ENCODE peak calls at places on chromosomes 2 and 18, in five cellular contexts. W is CD8-positive, alpha-beta memory T cell; G is suprapubic skin; B is endodermal cell; K is upper lobe of right lung. L is an unnamed sample.

GRCh38 chr2:226977775-226978190 is 141.9 kb downstream of the RHBDD1 start:
- DNase-seq in W (no peak), G (no peak), B (no peak), K (no peak), L (no peak)

GRCh38 chr2:15223887-15224286 is 337.2 kb downstream of the NBAS start:
- DNase-seq in W (no peak), G (no peak), B (no peak), K (no peak), L (no peak)

GRCh38 chr18:26655614-26656400 is 107.5 kb upstream of the KCTD1 start:
- DNase-seq in W (no peak), G (no peak), B (peak; percentile 89), K (peak; percentile 82), L (peak; percentile 77)

GRCh38 chr2:121202541-121203310 is 82.3 kb downstream of the TFCP2L1 start:
- DNase-seq in W (no peak), G (no peak), B (no peak), K (peak; percentile 46), L (no peak)

GRCh38 chr2:5695641-5696350 is 3.6 kb downstream of the SOX11 start:
- DNase-seq in W (no peak), G (no peak), B (peak; percentile 89), K (no peak), L (no peak)

GRCh38 chr18:9173770-9174233 is 37.2 kb downstream of the ANKRD12 start:
- DNase-seq in W (no peak), G (no peak), B (no peak), K (no peak), L (no peak)

GRCh38 chr2:242029422-242030225 is 160.1 kb downstream of the RTP5 start:
- DNase-seq in W (no peak), G (peak; percentile 59), B (peak; percentile 27), K (peak; percentile 36), L (peak; percentile 54)

GRCh38 chr2:130261970-130262760 is 63.9 kb upstream of the TUBA3E start:
- DNase-seq in W (no peak), G (no peak), B (peak; percentile 45), K (peak; percentile 57), L (no peak)

GRCh38 chr2:85950743-85951142 is 62.0 kb upstream of the ST3GAL5 start:
- DNase-seq in W (no peak), G (no peak), B (no peak), K (no peak), L (no peak)

GRCh38 chr2:98065804-98066203 is 21.2 kb upstream of the VWA3B start:
- DNase-seq in W (no peak), G (no peak), B (no peak), K (no peak), L (no peak)

GRCh38 chr18:52670903-52671302 is 330.9 kb downstream of the DCC start:
- DNase-seq in W (no peak), G (no peak), B (no peak), K (no peak), L (no peak)

GRCh38 chr2:102657770-102658169 is 38.4 kb downstream of the SLC9A2 start:
- DNase-seq in W (no peak), G (no peak), B (peak; percentile 68), K (no peak), L (no peak)

GRCh38 chr2:138274421-138275291 is 226.9 kb upstream of the SPOPL start:
- DNase-seq in W (no peak), G (no peak), B (no peak), K (no peak), L (no peak)

GRCh38 chr2:41879367-41879871 is 168.4 kb upstream of the PKDCC start:
- DNase-seq in W (no peak), G (no peak), B (no peak), K (no peak), L (no peak)

GRCh38 chr2:45763797-45764196 is 112.3 kb downstream of the PRKCE start:
- DNase-seq in W (no peak), G (no peak), B (no peak), K (no peak), L (no peak)

GRCh38 chr18:46768166-46768921 is 11.5 kb upstream of the ST8SIA5 start:
- DNase-seq in W (no peak), G (no peak), B (no peak), K (no peak), L (no peak)

GRCh38 chr2:223414646-223415045 is 187.5 kb downstream of the SCG2 start:
- DNase-seq in W (no peak), G (no peak), B (no peak), K (no peak), L (peak; percentile 80)

GRCh38 chr2:191333911-191334357 is 88.7 kb downstream of the MYO1B start:
- DNase-seq in W (no peak), G (no peak), B (no peak), K (no peak), L (no peak)

GRCh38 chr2:41170589-41170988 is 718.7 kb upstream of the SLC8A1 start:
- DNase-seq in W (no peak), G (no peak), B (no peak), K (no peak), L (no peak)

GRCh38 chr2:86062043-86062442 is 43.6 kb downstream of the POLR1A start:
- DNase-seq in W (no peak), G (no peak), B (no peak), K (no peak), L (no peak)

GRCh38 chr2:157404363-157404762 is 39.5 kb downstream of the CYTIP start:
- DNase-seq in W (peak; percentile 47), G (no peak), B (no peak), K (no peak), L (no peak)

GRCh38 chr2:88754585-88755305 is 63.3 kb downstream of the RPIA start:
- DNase-seq in W (no peak), G (no peak), B (no peak), K (no peak), L (no peak)

GRCh38 chr18:68676913-68677312 is 38.0 kb downstream of the TMX3 start:
- DNase-seq in W (no peak), G (no peak), B (no peak), K (no peak), L (no peak)

GRCh38 chr2:233404227-233404626 is 49.9 kb downstream of the DGKD start:
- DNase-seq in W (peak; percentile 42), G (peak; percentile 20), B (peak; percentile 84), K (no peak), L (peak; percentile 33)

GRCh38 chr18:51429644-51430043 is 232.2 kb upstream of the MEX3C start:
- DNase-seq in W (no peak), G (no peak), B (no peak), K (no peak), L (no peak)

GRCh38 chr2:233966388-233966787 is 49.2 kb downstream of the TRPM8 start:
- DNase-seq in W (no peak), G (no peak), B (no peak), K (no peak), L (no peak)

GRCh38 chr2:238203104-238203972 is at the start of gene ILKAP:
- DNase-seq in W (peak; percentile 87), G (peak; percentile 91), B (peak; percentile 93), K (peak; percentile 96), L (peak; percentile 91)

GRCh38 chr18:10499230-10499629 is 26.6 kb upstream of the NAPG start:
- DNase-seq in W (no peak), G (no peak), B (no peak), K (no peak), L (no peak)

GRCh38 chr2:28394331-28394877 is 1.7 kb downstream of the FOSL2 start:
- DNase-seq in W (no peak), G (no peak), B (no peak), K (peak; percentile 74), L (no peak)

GRCh38 chr2:96241227-96241626 is 24.6 kb downstream of the TMEM127 start:
- DNase-seq in W (no peak), G (no peak), B (peak; percentile 79), K (no peak), L (no peak)

GRCh38 chr2:182103531-182103930 is 117.9 kb downstream of the PPP1R1C start:
- DNase-seq in W (no peak), G (no peak), B (no peak), K (no peak), L (no peak)

GRCh38 chr2:16308816-16309215 is 356.8 kb downstream of the CYRIA start:
- DNase-seq in W (no peak), G (no peak), B (no peak), K (no peak), L (no peak)

GRCh38 chr2:128531856-128532255 is 213.2 kb upstream of the HS6ST1 start:
- DNase-seq in W (no peak), G (no peak), B (no peak), K (no peak), L (no peak)

GRCh38 chr2:38514603-38515154 is 88.0 kb downstream of the HNRNPLL start:
- DNase-seq in W (no peak), G (no peak), B (no peak), K (no peak), L (no peak)

GRCh38 chr2:42958036-42958370 is 165.6 kb upstream of the HAAO start:
- DNase-seq in W (no peak), G (no peak), B (peak; percentile 53), K (no peak), L (no peak)
- H3K27ac ChIP-seq in W (no peak overlapping the region), G (peak overlapping the region; percentile 89), B (no peak overlapping the region), K (no peak overlapping the region), L (no peak overlapping the region)

GRCh38 chr2:236687296-236687955 is 117.8 kb downstream of the ACKR3 start:
- DNase-seq in W (no peak), G (peak; percentile 76), B (no peak), K (no peak), L (no peak)

GRCh38 chr2:236688563-236689392 is 119.2 kb downstream of the ACKR3 start:
- DNase-seq in W (no peak), G (peak; percentile 66), B (no peak), K (no peak), L (no peak)

GRCh38 chr2:236689393-236689700 is 119.7 kb downstream of the ACKR3 start:
- DNase-seq in W (no peak), G (peak; percentile 54), B (no peak), K (no peak), L (no peak)

GRCh38 chr2:236689981-236690380 is 120.4 kb downstream of the ACKR3 start:
- DNase-seq in W (no peak), G (no peak), B (no peak), K (no peak), L (no peak)

DNA sequence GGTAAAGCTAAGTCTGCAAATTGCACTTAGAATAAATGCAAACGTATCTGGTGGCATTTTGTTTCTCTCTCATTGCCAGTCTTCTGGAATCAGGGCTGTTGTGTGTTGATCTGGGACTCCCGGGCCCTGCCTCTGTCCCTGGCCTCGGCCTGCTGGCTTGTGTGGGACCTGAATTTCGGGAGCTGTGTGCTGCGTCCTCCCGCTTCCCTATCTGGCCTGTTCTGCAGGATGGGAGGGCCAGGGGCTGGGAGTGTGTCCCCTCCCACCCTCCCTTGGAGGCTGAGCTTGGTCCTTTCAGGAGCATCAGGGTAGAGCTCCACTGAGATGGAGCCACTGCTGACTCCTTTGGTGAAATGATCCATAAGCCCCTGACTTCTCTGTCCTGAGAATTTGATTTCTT is 118.5 kb downstream of the ACKR3 start:
- DNase-seq in W (no peak), G (peak; percentile 54), B (no peak), K (no peak), L (no peak)
- H3K4me3 ChIP-seq in W (no peak overlapping the region), G (no peak overlapping the region), B (no peak overlapping the region), K (no peak overlapping the region), L (no peak overlapping the region)

GRCh38 chr2:160952462-160952861 is 207.8 kb upstream of the TANK start:
- DNase-seq in W (no peak), G (no peak), B (no peak), K (no peak), L (no peak)
- H3K27ac ChIP-seq in W (no peak overlapping the region), G (peak overlapping the region; percentile 19), B (no peak overlapping the region), K (peak overlapping the region; percentile 20), L (no peak overlapping the region)

GRCh38 chr2:188695953-188696352 is 278.2 kb upstream of the COL3A1 start:
- DNase-seq in W (no peak), G (no peak), B (no peak), K (no peak), L (no peak)

GRCh38 chr2:188701836-188702235 is 272.3 kb upstream of the COL3A1 start:
- DNase-seq in W (no peak), G (no peak), B (no peak), K (no peak), L (no peak)
- H3K4me3 ChIP-seq in W (no peak overlapping the region), G (no peak overlapping the region), B (no peak overlapping the region), K (no peak overlapping the region), L (no peak overlapping the region)